ENCODE peak calls at places on chromosomes 4 and X, in ten cellular contexts. K is EL, D is glutamatergic neuron, T is NCI-H2029, H is KG1, L is Right ventricle myocardium superior, O is GM12891, P is NCI-H2081, V is NB4, R is ELF-1. G is an unnamed sample.

GRCh38 chrX:45710081-45710801 is 509.6 kb upstream of the DIPK2B start:
- DNase-seq in K (peak; percentile 92), D (no peak), T (no peak), H (no peak), L (no peak), O (no peak), P (no peak), V (peak; percentile 25), R (no peak), G (no peak)

GRCh38 chr4:153573881-153574807 is 108.0 kb downstream of the TMEM131L start:
- DNase-seq in K (peak; percentile 74), D (no peak), T (peak; percentile 3), H (no peak), L (peak; percentile 81), O (no peak), P (peak; percentile 31), V (peak; percentile 69), R (no peak), G (peak; percentile 54)

GRCh38 chr4:80183196-80184052 is 13.9 kb upstream of the PRDM8 start:
- DNase-seq in K (peak; percentile 38), D (no peak), T (no peak), H (no peak), L (peak; percentile 54), O (peak; percentile 55), P (no peak), V (peak; percentile 77), R (no peak), G (no peak)

GRCh38 chr4:52641853-52642563 is 17.1 kb downstream of the USP46 start:
- DNase-seq in K (peak; percentile 55), D (no peak), T (no peak), H (no peak), L (no peak), O (no peak), P (no peak), V (no peak), R (no peak), G (no peak)

GRCh38 chrX:29617276-29617675 is 598.1 kb upstream of the MAGEB2 start:
- DNase-seq in K (peak; percentile 2), D (no peak), T (no peak), H (no peak), L (no peak), O (no peak), P (no peak), V (no peak), R (no peak), G (no peak)

GRCh38 chr4:155571184-155571944 is 95.3 kb upstream of the GUCY1A1 start:
- DNase-seq in K (no peak), D (no peak), T (peak; percentile 26), H (no peak), L (no peak), O (no peak), P (no peak), V (no peak), R (no peak), G (no peak)

GRCh38 chr4:171812377-171813194 is 618 bp upstream of the GALNTL6 start:
- DNase-seq in K (no peak), D (peak; percentile 45), T (no peak), H (no peak), L (no peak), O (peak; percentile 6), P (peak; percentile 31), V (no peak), R (peak; percentile 27), G (no peak)

GRCh38 chrX:47217121-47217851 is 1.2 kb upstream of the CDK16 start:
- DNase-seq in K (peak; percentile 85), D (no peak), T (peak; percentile 47), H (no peak), L (peak; percentile 45), O (no peak), P (peak; percentile 60), V (peak; percentile 43), R (peak; percentile 88), G (no peak)

GRCh38 chrX:121496966-121497365 is 449.6 kb downstream of the GLUD2 start:
- DNase-seq in K (peak; percentile 55), D (no peak), T (no peak), H (no peak), L (no peak), O (no peak), P (no peak), V (no peak), R (no peak), G (no peak)